ENCODE peak calls at places on chromosomes 5 and 9, in seven cellular contexts. One of them, this sample, is unnamed.

GRCh38 chr5:92552206-92553160 is 1028.5 kb downstream of the NR2F1-AS1 start:
- DNase-seq in HepG2: peak; percentile 57
- DNase-seq in spleen: no peak
- DNase-seq in body of pancreas: no peak
- DNase-seq in astrocyte of the spinal cord: peak; percentile 99
- DNase-seq in A549: peak; percentile 44
- DNase-seq in foreskin fibroblast: peak; percentile 97
- DNase-seq in this sample: peak; percentile 99

GRCh38 chr5:163565931-163566608 is 60.7 kb downstream of the MAT2B start:
- DNase-seq in astrocyte of the spinal cord: peak; percentile 23
- DNase-seq in spleen: peak; percentile 79
- DNase-seq in foreskin fibroblast: peak; percentile 55
- DNase-seq in body of pancreas: peak; percentile 12
- DNase-seq in A549: no peak
- DNase-seq in HepG2: peak; percentile 76
- DNase-seq in this sample: no peak

GRCh38 chr9:77011973-77012817 is 7.3 kb upstream of the FOXB2 start:
- DNase-seq in body of pancreas: peak; percentile 52
- DNase-seq in HepG2: peak; percentile 20
- DNase-seq in spleen: peak; percentile 87
- DNase-seq in A549: no peak
- DNase-seq in astrocyte of the spinal cord: peak; percentile 49
- DNase-seq in foreskin fibroblast: peak; percentile 80
- DNase-seq in this sample: no peak

GRCh38 chr5:39513236-39513635 is 88.5 kb upstream of the DAB2 start:
- DNase-seq in foreskin fibroblast: peak; percentile 41
- DNase-seq in spleen: no peak
- DNase-seq in HepG2: peak; percentile 12
- DNase-seq in A549: no peak
- DNase-seq in astrocyte of the spinal cord: peak; percentile 43
- DNase-seq in body of pancreas: no peak
- DNase-seq in this sample: no peak

GRCh38 chr9:90508940-90509339 is 133.7 kb downstream of the DIRAS2 start:
- DNase-seq in A549: no peak
- DNase-seq in astrocyte of the spinal cord: no peak
- DNase-seq in HepG2: no peak
- DNase-seq in body of pancreas: no peak
- DNase-seq in spleen: no peak
- DNase-seq in foreskin fibroblast: no peak
- DNase-seq in this sample: no peak

GRCh38 chr9:114248274-114248673 is 74.6 kb upstream of the ORM1 start:
- DNase-seq in foreskin fibroblast: no peak
- DNase-seq in body of pancreas: no peak
- DNase-seq in A549: no peak
- DNase-seq in HepG2: no peak
- DNase-seq in astrocyte of the spinal cord: no peak
- DNase-seq in spleen: no peak
- DNase-seq in this sample: no peak

GRCh38 chr9:98330831-98331230 is 75.4 kb upstream of the TBC1D2 start:
- DNase-seq in foreskin fibroblast: peak; percentile 61
- DNase-seq in body of pancreas: no peak
- DNase-seq in spleen: no peak
- DNase-seq in astrocyte of the spinal cord: peak; percentile 34
- DNase-seq in A549: no peak
- DNase-seq in HepG2: no peak
- DNase-seq in this sample: no peak

GRCh38 chr9:136015656-136016055 is 54.5 kb upstream of the UBAC1 start:
- DNase-seq in HepG2: no peak
- DNase-seq in A549: no peak
- DNase-seq in body of pancreas: no peak
- DNase-seq in foreskin fibroblast: no peak
- DNase-seq in astrocyte of the spinal cord: no peak
- DNase-seq in spleen: peak; percentile 59
- DNase-seq in this sample: no peak

GRCh38 chr5:116848974-116849586 is 274.5 kb upstream of the SEMA6A start:
- DNase-seq in astrocyte of the spinal cord: no peak
- DNase-seq in spleen: no peak
- DNase-seq in foreskin fibroblast: no peak
- DNase-seq in HepG2: peak; percentile 72
- DNase-seq in A549: no peak
- DNase-seq in body of pancreas: no peak
- DNase-seq in this sample: no peak

GRCh38 chr9:6757988-6758417 is 230 bp downstream of the KDM4C start:
- DNase-seq in foreskin fibroblast: no peak
- DNase-seq in body of pancreas: no peak
- DNase-seq in astrocyte of the spinal cord: no peak
- DNase-seq in A549: no peak
- DNase-seq in spleen: no peak
- DNase-seq in HepG2: no peak
- DNase-seq in this sample: no peak

GRCh38 chr5:149380466-149381121 is 1.5 kb upstream of the IL17B start:
- DNase-seq in foreskin fibroblast: no peak
- DNase-seq in astrocyte of the spinal cord: no peak
- DNase-seq in A549: no peak
- DNase-seq in body of pancreas: no peak
- DNase-seq in spleen: no peak
- DNase-seq in HepG2: peak; percentile 74
- DNase-seq in this sample: no peak

GRCh38 chr9:32839486-32839885 is 56.1 kb downstream of the TMEM215 start:
- DNase-seq in A549: no peak
- DNase-seq in HepG2: no peak
- DNase-seq in body of pancreas: no peak
- DNase-seq in spleen: no peak
- DNase-seq in foreskin fibroblast: no peak
- DNase-seq in astrocyte of the spinal cord: no peak
- DNase-seq in this sample: no peak

GRCh38 chr5:80704221-80704620 is 49.4 kb upstream of the DHFR start:
- DNase-seq in foreskin fibroblast: no peak
- DNase-seq in HepG2: no peak
- DNase-seq in A549: no peak
- DNase-seq in body of pancreas: no peak
- DNase-seq in astrocyte of the spinal cord: no peak
- DNase-seq in spleen: no peak
- DNase-seq in this sample: no peak

GRCh38 chr5:163379298-163380155 is 57.9 kb upstream of the CCNG1 start:
- DNase-seq in spleen: no peak
- DNase-seq in HepG2: peak; percentile 44
- DNase-seq in astrocyte of the spinal cord: peak; percentile 90
- DNase-seq in A549: peak; percentile 56
- DNase-seq in body of pancreas: peak; percentile 56
- DNase-seq in foreskin fibroblast: peak; percentile 80
- DNase-seq in this sample: peak; percentile 9

DNA sequence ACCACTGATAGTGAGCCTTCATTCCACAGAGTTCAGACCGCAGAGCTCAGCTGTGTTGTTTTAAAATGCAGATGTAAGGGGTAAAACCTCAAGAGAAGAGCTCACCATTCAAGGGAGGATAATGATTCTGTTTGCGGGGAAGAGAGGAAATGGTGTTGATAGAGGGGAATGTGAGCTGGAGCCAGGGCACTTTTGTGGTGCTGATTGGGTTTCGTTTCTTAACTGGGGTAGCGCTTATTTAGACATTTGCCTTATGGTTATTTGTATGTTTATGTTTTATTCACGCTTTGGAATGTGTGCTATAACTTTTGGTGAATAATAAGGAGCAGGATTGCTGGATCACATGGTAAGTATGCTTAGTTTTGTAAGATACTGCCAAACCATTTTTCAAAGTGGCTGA is 42.5 kb downstream of the STXBP1 start:
- DNase-seq in body of pancreas: no peak
- DNase-seq in spleen: no peak
- DNase-seq in HepG2: no peak
- DNase-seq in astrocyte of the spinal cord: no peak
- DNase-seq in foreskin fibroblast: no peak
- DNase-seq in A549: no peak
- DNase-seq in this sample: peak; percentile 62
- H3K4me3 ChIP-seq in body of pancreas: no peak overlapping the region
- H3K4me3 ChIP-seq in spleen: no peak overlapping the region
- H3K4me3 ChIP-seq in HepG2: no peak overlapping the region
- H3K4me3 ChIP-seq in astrocyte of the spinal cord: no peak overlapping the region
- H3K4me3 ChIP-seq in foreskin fibroblast: no peak overlapping the region
- H3K4me3 ChIP-seq in A549: no peak overlapping the region
- H3K4me3 ChIP-seq in this sample: no peak overlapping the region

GRCh38 chr5:151665584-151665982 is 21.1 kb downstream of the SPARC start:
- DNase-seq in HepG2: no peak
- DNase-seq in astrocyte of the spinal cord: no peak
- DNase-seq in A549: no peak
- DNase-seq in spleen: no peak
- DNase-seq in body of pancreas: no peak
- DNase-seq in foreskin fibroblast: peak; percentile 70
- DNase-seq in this sample: no peak

GRCh38 chr5:151664694-151665583 is 21.8 kb downstream of the SPARC start:
- DNase-seq in body of pancreas: no peak
- DNase-seq in astrocyte of the spinal cord: peak; percentile 76
- DNase-seq in A549: no peak
- DNase-seq in spleen: no peak
- DNase-seq in HepG2: no peak
- DNase-seq in foreskin fibroblast: peak; percentile 92
- DNase-seq in this sample: no peak

GRCh38 chr5:151670074-151670686 is 16.5 kb downstream of the SPARC start:
- DNase-seq in HepG2: no peak
- DNase-seq in body of pancreas: no peak
- DNase-seq in foreskin fibroblast: peak; percentile 69
- DNase-seq in spleen: no peak
- DNase-seq in A549: no peak
- DNase-seq in astrocyte of the spinal cord: no peak
- DNase-seq in this sample: no peak

GRCh38 chr5:151663617-151664322 is 22.9 kb downstream of the SPARC start:
- DNase-seq in HepG2: no peak
- DNase-seq in foreskin fibroblast: peak; percentile 59
- DNase-seq in body of pancreas: peak; percentile 47
- DNase-seq in astrocyte of the spinal cord: no peak
- DNase-seq in spleen: no peak
- DNase-seq in A549: no peak
- DNase-seq in this sample: no peak

DNA sequence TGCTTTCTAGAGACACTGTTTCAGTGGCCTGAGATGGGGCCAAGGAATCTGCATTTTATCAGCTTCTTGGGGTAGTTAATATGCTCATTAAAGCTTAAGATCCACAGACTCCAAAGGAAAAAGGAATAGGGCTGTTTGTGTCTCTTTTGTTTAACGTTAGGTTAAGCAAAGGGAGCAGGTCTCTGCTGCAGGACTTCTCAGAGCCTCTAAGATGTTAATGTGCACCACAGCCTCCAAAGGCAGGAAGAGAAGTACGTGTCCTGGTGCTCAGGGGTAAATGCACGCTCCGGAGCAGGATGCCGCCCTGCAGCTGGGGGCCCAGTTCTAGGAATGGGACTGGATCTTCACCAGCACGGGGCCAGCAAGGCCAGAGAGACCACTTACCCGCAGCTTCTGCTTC is 19.6 kb downstream of the SPARC start:
- DNase-seq in HepG2: no peak
- DNase-seq in astrocyte of the spinal cord: no peak
- DNase-seq in body of pancreas: no peak
- DNase-seq in foreskin fibroblast: peak; percentile 15
- DNase-seq in spleen: no peak
- DNase-seq in A549: no peak
- DNase-seq in this sample: no peak
- TF ChIP-seq CTCF in HepG2: no peak
- TF ChIP-seq CTCF in astrocyte of the spinal cord: no peak
- TF ChIP-seq CTCF in body of pancreas: no peak
- TF ChIP-seq CTCF in foreskin fibroblast: no peak
- TF ChIP-seq CTCF in spleen: no peak
- TF ChIP-seq CTCF in A549: no peak
- TF ChIP-seq CTCF in this sample: no peak

GRCh38 chr5:120778491-120779293 is 314.6 kb downstream of the PRR16 start:
- DNase-seq in spleen: no peak
- DNase-seq in A549: no peak
- DNase-seq in body of pancreas: no peak
- DNase-seq in HepG2: no peak
- DNase-seq in astrocyte of the spinal cord: peak; percentile 74
- DNase-seq in foreskin fibroblast: peak; percentile 77
- DNase-seq in this sample: peak; percentile 19
- H3K4me3 ChIP-seq in spleen: no peak overlapping the region
- H3K4me3 ChIP-seq in A549: no peak overlapping the region
- H3K4me3 ChIP-seq in body of pancreas: no peak overlapping the region
- H3K4me3 ChIP-seq in HepG2: no peak overlapping the region
- H3K4me3 ChIP-seq in astrocyte of the spinal cord: peak overlapping the region; percentile 0
- H3K4me3 ChIP-seq in foreskin fibroblast: peak overlapping the region; percentile 3
- H3K4me3 ChIP-seq in this sample: no peak overlapping the region

GRCh38 chr5:179824745-179825112 is 4.0 kb downstream of the SQSTM1 start:
- DNase-seq in body of pancreas: no peak
- DNase-seq in spleen: no peak
- DNase-seq in foreskin fibroblast: no peak
- DNase-seq in astrocyte of the spinal cord: no peak
- DNase-seq in HepG2: no peak
- DNase-seq in A549: no peak
- DNase-seq in this sample: no peak

GRCh38 chr5:179823937-179824744 is 3.4 kb downstream of the SQSTM1 start:
- DNase-seq in foreskin fibroblast: no peak
- DNase-seq in body of pancreas: no peak
- DNase-seq in spleen: peak; percentile 78
- DNase-seq in A549: no peak
- DNase-seq in HepG2: no peak
- DNase-seq in astrocyte of the spinal cord: no peak
- DNase-seq in this sample: no peak

GRCh38 chr5:179828756-179829421 is 8.2 kb downstream of the SQSTM1 start:
- DNase-seq in A549: no peak
- DNase-seq in HepG2: no peak
- DNase-seq in spleen: no peak
- DNase-seq in body of pancreas: no peak
- DNase-seq in astrocyte of the spinal cord: no peak
- DNase-seq in foreskin fibroblast: no peak
- DNase-seq in this sample: no peak

GRCh38 chr5:179827684-179828083 is 7.0 kb downstream of the SQSTM1 start:
- DNase-seq in foreskin fibroblast: peak; percentile 80
- DNase-seq in astrocyte of the spinal cord: peak; percentile 62
- DNase-seq in A549: peak; percentile 50
- DNase-seq in HepG2: no peak
- DNase-seq in spleen: peak; percentile 84
- DNase-seq in body of pancreas: peak; percentile 57
- DNase-seq in this sample: no peak

GRCh38 chr5:179825655-179826182 is 5.0 kb downstream of the SQSTM1 start:
- DNase-seq in A549: peak; percentile 39
- DNase-seq in HepG2: peak; percentile 93
- DNase-seq in body of pancreas: no peak
- DNase-seq in astrocyte of the spinal cord: no peak
- DNase-seq in foreskin fibroblast: peak; percentile 47
- DNase-seq in spleen: no peak
- DNase-seq in this sample: no peak
- TF ChIP-seq CTCF in A549: no peak
- TF ChIP-seq CTCF in HepG2: peak; percentile 67
- TF ChIP-seq CTCF in body of pancreas: no peak
- TF ChIP-seq CTCF in astrocyte of the spinal cord: no peak
- TF ChIP-seq CTCF in foreskin fibroblast: no peak
- TF ChIP-seq CTCF in spleen: no peak
- TF ChIP-seq CTCF in this sample: no peak

GRCh38 chr5:24817966-24818365 is 173.2 kb upstream of the CDH10 start:
- DNase-seq in A549: no peak
- DNase-seq in astrocyte of the spinal cord: no peak
- DNase-seq in spleen: no peak
- DNase-seq in body of pancreas: no peak
- DNase-seq in HepG2: no peak
- DNase-seq in foreskin fibroblast: no peak
- DNase-seq in this sample: no peak
- H3K4me3 ChIP-seq in A549: no peak overlapping the region
- H3K4me3 ChIP-seq in astrocyte of the spinal cord: no peak overlapping the region
- H3K4me3 ChIP-seq in spleen: no peak overlapping the region
- H3K4me3 ChIP-seq in body of pancreas: no peak overlapping the region
- H3K4me3 ChIP-seq in HepG2: no peak overlapping the region
- H3K4me3 ChIP-seq in foreskin fibroblast: no peak overlapping the region
- H3K4me3 ChIP-seq in this sample: no peak overlapping the region

GRCh38 chr5:172187118-172188032 is 649 bp downstream of the STK10 start:
- DNase-seq in A549: peak; percentile 79
- DNase-seq in foreskin fibroblast: peak; percentile 92
- DNase-seq in astrocyte of the spinal cord: peak; percentile 73
- DNase-seq in body of pancreas: peak; percentile 67
- DNase-seq in spleen: peak; percentile 94
- DNase-seq in HepG2: peak; percentile 44
- DNase-seq in this sample: peak; percentile 23
- TF ChIP-seq CTCF in A549: no peak
- TF ChIP-seq CTCF in foreskin fibroblast: no peak
- TF ChIP-seq CTCF in astrocyte of the spinal cord: peak; percentile 5
- TF ChIP-seq CTCF in body of pancreas: no peak
- TF ChIP-seq CTCF in spleen: no peak
- TF ChIP-seq CTCF in HepG2: peak; percentile 23
- TF ChIP-seq CTCF in this sample: peak; percentile 17